ENCODE peak calls at places on chromosome 17, in ten cellular contexts. One of them, this sample, is unnamed.

GRCh38 chr17:79408251-79408650 is 202.6 kb downstream of the RBFOX3 start:
- DNase-seq in NCI-H524 treated with DMSO at 0.1 percent for 48 hours: no peak
- DNase-seq in lower leg skin: no peak
- DNase-seq in EL: no peak
- DNase-seq in stimulated activated CD8-positive, alpha-beta memory T cell treated with anti-CD3 and anti-CD28 coated beads, Interleukin-4, amount 100 ng/mL, for 1 hour: no peak
- DNase-seq in 8988T: no peak
- DNase-seq in AG10803: no peak
- DNase-seq in OCI-LY7: no peak
- DNase-seq in stimulated activated CD4-positive, alpha-beta T cell treated with anti-CD3 and anti-CD28 coated beads, Interleukin-1b, Interleukin-23, amount 100 ng/mL, for 48 hours: no peak
- DNase-seq in transverse colon: no peak
- DNase-seq in this sample: no peak

GRCh38 chr17:28008526-28008925 is 34.0 kb upstream of the NLK start:
- DNase-seq in OCI-LY7: peak
- DNase-seq in NCI-H524 treated with DMSO at 0.1 percent for 48 hours: no peak
- DNase-seq in AG10803: peak
- DNase-seq in transverse colon: peak
- DNase-seq in lower leg skin: peak
- DNase-seq in stimulated activated CD4-positive, alpha-beta T cell treated with anti-CD3 and anti-CD28 coated beads, Interleukin-1b, Interleukin-23, amount 100 ng/mL, for 48 hours: no peak
- DNase-seq in stimulated activated CD8-positive, alpha-beta memory T cell treated with anti-CD3 and anti-CD28 coated beads, Interleukin-4, amount 100 ng/mL, for 1 hour: no peak
- DNase-seq in 8988T: no peak
- DNase-seq in EL: peak
- DNase-seq in this sample: no peak

GRCh38 chr17:11692688-11693087 is 94.4 kb downstream of the DNAH9 start:
- DNase-seq in OCI-LY7: no peak
- DNase-seq in stimulated activated CD8-positive, alpha-beta memory T cell treated with anti-CD3 and anti-CD28 coated beads, Interleukin-4, amount 100 ng/mL, for 1 hour: no peak
- DNase-seq in NCI-H524 treated with DMSO at 0.1 percent for 48 hours: no peak
- DNase-seq in lower leg skin: no peak
- DNase-seq in transverse colon: no peak
- DNase-seq in 8988T: no peak
- DNase-seq in stimulated activated CD4-positive, alpha-beta T cell treated with anti-CD3 and anti-CD28 coated beads, Interleukin-1b, Interleukin-23, amount 100 ng/mL, for 48 hours: no peak
- DNase-seq in AG10803: no peak
- DNase-seq in EL: no peak
- DNase-seq in this sample: no peak

GRCh38 chr17:44200478-44201155 is 933 bp upstream of the ATXN7L3 start:
- DNase-seq in AG10803: no peak
- DNase-seq in EL: no peak
- DNase-seq in stimulated activated CD8-positive, alpha-beta memory T cell treated with anti-CD3 and anti-CD28 coated beads, Interleukin-4, amount 100 ng/mL, for 1 hour: no peak
- DNase-seq in lower leg skin: no peak
- DNase-seq in 8988T: no peak
- DNase-seq in OCI-LY7: peak
- DNase-seq in NCI-H524 treated with DMSO at 0.1 percent for 48 hours: no peak
- DNase-seq in transverse colon: peak
- DNase-seq in stimulated activated CD4-positive, alpha-beta T cell treated with anti-CD3 and anti-CD28 coated beads, Interleukin-1b, Interleukin-23, amount 100 ng/mL, for 48 hours: no peak
- DNase-seq in this sample: no peak

GRCh38 chr17:38324732-38325131 is 19.0 kb downstream of the GPR179 start:
- DNase-seq in stimulated activated CD4-positive, alpha-beta T cell treated with anti-CD3 and anti-CD28 coated beads, Interleukin-1b, Interleukin-23, amount 100 ng/mL, for 48 hours: no peak
- DNase-seq in 8988T: no peak
- DNase-seq in NCI-H524 treated with DMSO at 0.1 percent for 48 hours: no peak
- DNase-seq in EL: no peak
- DNase-seq in stimulated activated CD8-positive, alpha-beta memory T cell treated with anti-CD3 and anti-CD28 coated beads, Interleukin-4, amount 100 ng/mL, for 1 hour: no peak
- DNase-seq in AG10803: no peak
- DNase-seq in OCI-LY7: no peak
- DNase-seq in transverse colon: no peak
- DNase-seq in lower leg skin: no peak
- DNase-seq in this sample: no peak

GRCh38 chr17:11238710-11239109 is 2.3 kb upstream of the SHISA6 start:
- DNase-seq in AG10803: no peak
- DNase-seq in NCI-H524 treated with DMSO at 0.1 percent for 48 hours: no peak
- DNase-seq in stimulated activated CD8-positive, alpha-beta memory T cell treated with anti-CD3 and anti-CD28 coated beads, Interleukin-4, amount 100 ng/mL, for 1 hour: no peak
- DNase-seq in 8988T: no peak
- DNase-seq in lower leg skin: no peak
- DNase-seq in OCI-LY7: no peak
- DNase-seq in EL: no peak
- DNase-seq in transverse colon: no peak
- DNase-seq in stimulated activated CD4-positive, alpha-beta T cell treated with anti-CD3 and anti-CD28 coated beads, Interleukin-1b, Interleukin-23, amount 100 ng/mL, for 48 hours: no peak
- DNase-seq in this sample: no peak

GRCh38 chr17:80122026-80122575 is 20.7 kb downstream of the GAA start:
- DNase-seq in lower leg skin: no peak
- DNase-seq in EL: no peak
- DNase-seq in OCI-LY7: no peak
- DNase-seq in stimulated activated CD4-positive, alpha-beta T cell treated with anti-CD3 and anti-CD28 coated beads, Interleukin-1b, Interleukin-23, amount 100 ng/mL, for 48 hours: no peak
- DNase-seq in 8988T: no peak
- DNase-seq in NCI-H524 treated with DMSO at 0.1 percent for 48 hours: no peak
- DNase-seq in stimulated activated CD8-positive, alpha-beta memory T cell treated with anti-CD3 and anti-CD28 coated beads, Interleukin-4, amount 100 ng/mL, for 1 hour: no peak
- DNase-seq in AG10803: no peak
- DNase-seq in transverse colon: no peak
- DNase-seq in this sample: no peak

GRCh38 chr17:63439682-63440081 is 6.4 kb downstream of the CYB561 start:
- DNase-seq in transverse colon: no peak
- DNase-seq in stimulated activated CD4-positive, alpha-beta T cell treated with anti-CD3 and anti-CD28 coated beads, Interleukin-1b, Interleukin-23, amount 100 ng/mL, for 48 hours: no peak
- DNase-seq in AG10803: peak
- DNase-seq in NCI-H524 treated with DMSO at 0.1 percent for 48 hours: no peak
- DNase-seq in EL: peak
- DNase-seq in OCI-LY7: no peak
- DNase-seq in lower leg skin: no peak
- DNase-seq in 8988T: no peak
- DNase-seq in stimulated activated CD8-positive, alpha-beta memory T cell treated with anti-CD3 and anti-CD28 coated beads, Interleukin-4, amount 100 ng/mL, for 1 hour: no peak
- DNase-seq in this sample: no peak

GRCh38 chr17:73160980-73161630 is 3.7 kb upstream of the SSTR2 start:
- DNase-seq in stimulated activated CD8-positive, alpha-beta memory T cell treated with anti-CD3 and anti-CD28 coated beads, Interleukin-4, amount 100 ng/mL, for 1 hour: no peak
- DNase-seq in NCI-H524 treated with DMSO at 0.1 percent for 48 hours: no peak
- DNase-seq in lower leg skin: no peak
- DNase-seq in AG10803: no peak
- DNase-seq in OCI-LY7: no peak
- DNase-seq in stimulated activated CD4-positive, alpha-beta T cell treated with anti-CD3 and anti-CD28 coated beads, Interleukin-1b, Interleukin-23, amount 100 ng/mL, for 48 hours: no peak
- DNase-seq in EL: no peak
- DNase-seq in 8988T: no peak
- DNase-seq in transverse colon: no peak
- DNase-seq in this sample: no peak

GRCh38 chr17:72922223-72922622 is 170.3 kb downstream of the SLC39A11 start:
- DNase-seq in EL: no peak
- DNase-seq in OCI-LY7: no peak
- DNase-seq in lower leg skin: no peak
- DNase-seq in NCI-H524 treated with DMSO at 0.1 percent for 48 hours: peak
- DNase-seq in 8988T: no peak
- DNase-seq in transverse colon: no peak
- DNase-seq in stimulated activated CD8-positive, alpha-beta memory T cell treated with anti-CD3 and anti-CD28 coated beads, Interleukin-4, amount 100 ng/mL, for 1 hour: no peak
- DNase-seq in stimulated activated CD4-positive, alpha-beta T cell treated with anti-CD3 and anti-CD28 coated beads, Interleukin-1b, Interleukin-23, amount 100 ng/mL, for 48 hours: no peak
- DNase-seq in AG10803: no peak
- DNase-seq in this sample: no peak

GRCh38 chr17:67689534-67690177 is 28.1 kb upstream of the NOL11 start:
- DNase-seq in EL: peak
- DNase-seq in stimulated activated CD8-positive, alpha-beta memory T cell treated with anti-CD3 and anti-CD28 coated beads, Interleukin-4, amount 100 ng/mL, for 1 hour: peak
- DNase-seq in stimulated activated CD4-positive, alpha-beta T cell treated with anti-CD3 and anti-CD28 coated beads, Interleukin-1b, Interleukin-23, amount 100 ng/mL, for 48 hours: peak
- DNase-seq in transverse colon: peak
- DNase-seq in OCI-LY7: peak
- DNase-seq in NCI-H524 treated with DMSO at 0.1 percent for 48 hours: no peak
- DNase-seq in AG10803: peak
- DNase-seq in lower leg skin: peak
- DNase-seq in 8988T: no peak
- DNase-seq in this sample: peak

GRCh38 chr17:57068222-57068658 is 16.8 kb upstream of the AKAP1 start:
- DNase-seq in lower leg skin: peak
- DNase-seq in transverse colon: no peak
- DNase-seq in NCI-H524 treated with DMSO at 0.1 percent for 48 hours: no peak
- DNase-seq in 8988T: no peak
- DNase-seq in AG10803: no peak
- DNase-seq in stimulated activated CD8-positive, alpha-beta memory T cell treated with anti-CD3 and anti-CD28 coated beads, Interleukin-4, amount 100 ng/mL, for 1 hour: no peak
- DNase-seq in EL: no peak
- DNase-seq in OCI-LY7: peak
- DNase-seq in stimulated activated CD4-positive, alpha-beta T cell treated with anti-CD3 and anti-CD28 coated beads, Interleukin-1b, Interleukin-23, amount 100 ng/mL, for 48 hours: no peak
- DNase-seq in this sample: no peak

GRCh38 chr17:50663812-50664374 is 29.2 kb downstream of the ABCC3 start:
- DNase-seq in transverse colon: no peak
- DNase-seq in 8988T: no peak
- DNase-seq in stimulated activated CD8-positive, alpha-beta memory T cell treated with anti-CD3 and anti-CD28 coated beads, Interleukin-4, amount 100 ng/mL, for 1 hour: no peak
- DNase-seq in NCI-H524 treated with DMSO at 0.1 percent for 48 hours: no peak
- DNase-seq in OCI-LY7: no peak
- DNase-seq in EL: no peak
- DNase-seq in stimulated activated CD4-positive, alpha-beta T cell treated with anti-CD3 and anti-CD28 coated beads, Interleukin-1b, Interleukin-23, amount 100 ng/mL, for 48 hours: no peak
- DNase-seq in lower leg skin: no peak
- DNase-seq in AG10803: no peak
- DNase-seq in this sample: no peak

GRCh38 chr17:77188084-77189066 is 47.6 kb downstream of the SEC14L1 start:
- DNase-seq in AG10803: no peak
- DNase-seq in stimulated activated CD4-positive, alpha-beta T cell treated with anti-CD3 and anti-CD28 coated beads, Interleukin-1b, Interleukin-23, amount 100 ng/mL, for 48 hours: no peak
- DNase-seq in OCI-LY7: peak
- DNase-seq in EL: no peak
- DNase-seq in 8988T: no peak
- DNase-seq in NCI-H524 treated with DMSO at 0.1 percent for 48 hours: no peak
- DNase-seq in stimulated activated CD8-positive, alpha-beta memory T cell treated with anti-CD3 and anti-CD28 coated beads, Interleukin-4, amount 100 ng/mL, for 1 hour: no peak
- DNase-seq in transverse colon: peak
- DNase-seq in lower leg skin: no peak
- DNase-seq in this sample: no peak

GRCh38 chr17:7112527-7113108 is 2.0 kb downstream of the ASGR2 start:
- DNase-seq in stimulated activated CD4-positive, alpha-beta T cell treated with anti-CD3 and anti-CD28 coated beads, Interleukin-1b, Interleukin-23, amount 100 ng/mL, for 48 hours: no peak
- DNase-seq in transverse colon: no peak
- DNase-seq in EL: no peak
- DNase-seq in NCI-H524 treated with DMSO at 0.1 percent for 48 hours: no peak
- DNase-seq in AG10803: no peak
- DNase-seq in OCI-LY7: no peak
- DNase-seq in 8988T: no peak
- DNase-seq in lower leg skin: no peak
- DNase-seq in stimulated activated CD8-positive, alpha-beta memory T cell treated with anti-CD3 and anti-CD28 coated beads, Interleukin-4, amount 100 ng/mL, for 1 hour: no peak
- DNase-seq in this sample: no peak

GRCh38 chr17:83079340-83079747 is at the start of gene METRNL:
- DNase-seq in stimulated activated CD4-positive, alpha-beta T cell treated with anti-CD3 and anti-CD28 coated beads, Interleukin-1b, Interleukin-23, amount 100 ng/mL, for 48 hours: peak
- DNase-seq in OCI-LY7: peak
- DNase-seq in transverse colon: peak
- DNase-seq in NCI-H524 treated with DMSO at 0.1 percent for 48 hours: no peak
- DNase-seq in 8988T: peak
- DNase-seq in stimulated activated CD8-positive, alpha-beta memory T cell treated with anti-CD3 and anti-CD28 coated beads, Interleukin-4, amount 100 ng/mL, for 1 hour: peak
- DNase-seq in AG10803: peak
- DNase-seq in lower leg skin: no peak
- DNase-seq in EL: peak
- DNase-seq in this sample: no peak

GRCh38 chr17:76132574-76133338 is 8.3 kb downstream of the FOXJ1 start:
- DNase-seq in lower leg skin: no peak
- DNase-seq in OCI-LY7: no peak
- DNase-seq in EL: no peak
- DNase-seq in 8988T: peak
- DNase-seq in transverse colon: peak
- DNase-seq in NCI-H524 treated with DMSO at 0.1 percent for 48 hours: no peak
- DNase-seq in AG10803: no peak
- DNase-seq in stimulated activated CD4-positive, alpha-beta T cell treated with anti-CD3 and anti-CD28 coated beads, Interleukin-1b, Interleukin-23, amount 100 ng/mL, for 48 hours: no peak
- DNase-seq in stimulated activated CD8-positive, alpha-beta memory T cell treated with anti-CD3 and anti-CD28 coated beads, Interleukin-4, amount 100 ng/mL, for 1 hour: no peak
- DNase-seq in this sample: no peak

GRCh38 chr17:42182927-42183734 is 2.1 kb downstream of the HCRT start:
- DNase-seq in stimulated activated CD8-positive, alpha-beta memory T cell treated with anti-CD3 and anti-CD28 coated beads, Interleukin-4, amount 100 ng/mL, for 1 hour: no peak
- DNase-seq in transverse colon: no peak
- DNase-seq in OCI-LY7: no peak
- DNase-seq in 8988T: no peak
- DNase-seq in lower leg skin: no peak
- DNase-seq in stimulated activated CD4-positive, alpha-beta T cell treated with anti-CD3 and anti-CD28 coated beads, Interleukin-1b, Interleukin-23, amount 100 ng/mL, for 48 hours: no peak
- DNase-seq in AG10803: peak
- DNase-seq in NCI-H524 treated with DMSO at 0.1 percent for 48 hours: no peak
- DNase-seq in EL: peak
- DNase-seq in this sample: no peak

GRCh38 chr17:38617967-38618760 is 12.4 kb upstream of the SRCIN1 start:
- DNase-seq in 8988T: no peak
- DNase-seq in lower leg skin: no peak
- DNase-seq in EL: no peak
- DNase-seq in transverse colon: no peak
- DNase-seq in stimulated activated CD8-positive, alpha-beta memory T cell treated with anti-CD3 and anti-CD28 coated beads, Interleukin-4, amount 100 ng/mL, for 1 hour: no peak
- DNase-seq in AG10803: no peak
- DNase-seq in stimulated activated CD4-positive, alpha-beta T cell treated with anti-CD3 and anti-CD28 coated beads, Interleukin-1b, Interleukin-23, amount 100 ng/mL, for 48 hours: no peak
- DNase-seq in OCI-LY7: no peak
- DNase-seq in NCI-H524 treated with DMSO at 0.1 percent for 48 hours: no peak
- DNase-seq in this sample: no peak

GRCh38 chr17:21382560-21383495 is 6.7 kb downstream of the KCNJ12 start:
- DNase-seq in transverse colon: no peak
- DNase-seq in stimulated activated CD8-positive, alpha-beta memory T cell treated with anti-CD3 and anti-CD28 coated beads, Interleukin-4, amount 100 ng/mL, for 1 hour: no peak
- DNase-seq in OCI-LY7: no peak
- DNase-seq in lower leg skin: no peak
- DNase-seq in EL: no peak
- DNase-seq in stimulated activated CD4-positive, alpha-beta T cell treated with anti-CD3 and anti-CD28 coated beads, Interleukin-1b, Interleukin-23, amount 100 ng/mL, for 48 hours: no peak
- DNase-seq in 8988T: no peak
- DNase-seq in NCI-H524 treated with DMSO at 0.1 percent for 48 hours: no peak
- DNase-seq in AG10803: no peak
- DNase-seq in this sample: no peak

This sample was measured in SIG-M5.